ENCODE peak calls at places on chromosomes 6 and 20, in seven cellular contexts. Y is mammary epithelial cell, N is ascending aorta, T is HFFc6, W is A549, H is osteocyte, I is upper lobe of right lung. J is an unnamed sample.

GRCh38 chr6:78251930-78252329 is 599.1 kb downstream of the MEI4 start:
- DNase-seq in Y (no peak), N (no peak), T (no peak), W (no peak), H (no peak), I (no peak), J (no peak)

GRCh38 chr6:139531716-139532115 is 157.3 kb upstream of the CITED2 start:
- DNase-seq in Y (no peak), N (no peak), T (no peak), W (no peak), H (no peak), I (no peak), J (no peak)

GRCh38 chr20:35776513-35777101 is 4.8 kb downstream of the PHF20 start:
- DNase-seq in Y (peak; percentile 31), N (no peak), T (no peak), W (peak; percentile 8), H (no peak), I (no peak), J (no peak)

GRCh38 chr6:108039681-108040080 is 34.9 kb downstream of the OSTM1 start:
- DNase-seq in Y (no peak), N (no peak), T (no peak), W (no peak), H (no peak), I (no peak), J (no peak)

GRCh38 chr6:144395014-144395413 is 109.9 kb downstream of the UTRN start:
- DNase-seq in Y (peak; percentile 6), N (no peak), T (no peak), W (no peak), H (no peak), I (no peak), J (no peak)

GRCh38 chr6:75285156-75285639 is 606 bp upstream of the TMEM30A start:
- DNase-seq in Y (peak; percentile 43), N (no peak), T (no peak), W (no peak), H (no peak), I (no peak), J (no peak)

GRCh38 chr20:48616481-48616880 is 211.3 kb downstream of the PREX1 start:
- DNase-seq in Y (no peak), N (no peak), T (no peak), W (no peak), H (no peak), I (peak; percentile 51), J (no peak)

GRCh38 chr20:8388146-8388545 is 256.1 kb downstream of the PLCB1 start:
- DNase-seq in Y (peak; percentile 53), N (no peak), T (peak; percentile 56), W (no peak), H (no peak), I (no peak), J (no peak)

GRCh38 chr6:116316772-116317467 is 37.2 kb upstream of the TSPYL1 start:
- DNase-seq in Y (no peak), N (peak; percentile 71), T (no peak), W (no peak), H (no peak), I (no peak), J (no peak)

GRCh38 chr20:890671-891070 is 25.5 kb downstream of the ANGPT4 start:
- DNase-seq in Y (no peak), N (no peak), T (no peak), W (no peak), H (no peak), I (no peak), J (no peak)

GRCh38 chr6:16049178-16049577 is 79.7 kb upstream of the MYLIP start:
- DNase-seq in Y (peak; percentile 17), N (no peak), T (no peak), W (no peak), H (no peak), I (no peak), J (no peak)

GRCh38 chr6:94254689-94255088 is 835.3 kb upstream of the EPHA7 start:
- DNase-seq in Y (no peak), N (no peak), T (no peak), W (peak; percentile 6), H (no peak), I (no peak), J (no peak)

GRCh38 chr6:122400121-122400450 is 634 bp downstream of the HSF2 start:
- DNase-seq in Y (no peak), N (peak; percentile 65), T (peak; percentile 7), W (no peak), H (no peak), I (no peak), J (no peak)

GRCh38 chr6:160662842-160663241 is 1.2 kb downstream of the LPA start:
- DNase-seq in Y (no peak), N (no peak), T (no peak), W (no peak), H (no peak), I (no peak), J (no peak)

GRCh38 chr6:160668589-160668988 is 4.5 kb upstream of the LPA start:
- DNase-seq in Y (no peak), N (no peak), T (no peak), W (no peak), H (no peak), I (no peak), J (no peak)

DNA sequence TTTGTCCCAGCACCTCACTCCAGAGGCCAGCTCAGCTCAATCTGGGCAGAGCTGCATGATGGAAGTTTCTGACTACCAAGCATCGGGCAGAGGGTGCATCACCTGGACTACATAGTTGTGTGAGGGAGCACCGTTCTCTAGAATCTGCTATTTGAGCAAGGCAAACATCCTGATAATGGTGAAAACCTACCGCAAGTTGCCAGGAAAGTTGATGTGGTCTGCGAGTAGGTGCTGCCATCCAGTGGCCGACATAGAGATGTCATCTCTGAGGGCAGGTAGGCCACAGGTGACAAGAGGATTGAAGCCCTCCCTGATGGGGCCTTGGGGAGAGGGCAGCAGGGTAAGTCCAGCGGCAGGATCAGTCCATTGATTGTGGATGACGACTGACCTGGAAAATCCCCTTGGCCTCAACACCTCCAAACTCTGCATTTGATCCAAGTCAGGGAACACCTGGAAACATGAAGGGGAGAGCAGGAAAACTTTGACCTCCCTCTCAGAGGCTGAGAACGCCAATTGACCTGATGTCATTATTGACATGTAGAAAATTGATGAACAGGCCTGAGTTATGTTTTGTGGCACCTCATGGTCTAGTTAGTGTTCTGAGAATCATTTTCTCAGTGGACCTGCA is 3.9 kb upstream of the LPA start:
- DNase-seq in Y (peak; percentile 12), N (no peak), T (no peak), W (peak; percentile 53), H (no peak), I (no peak), J (no peak)
- TF ChIP-seq CTCF in Y (peak; percentile 77), N (no peak), T (peak; percentile 42), W (peak; percentile 40), H (peak; percentile 9), I (peak; percentile 43), J (no peak)

DNA sequence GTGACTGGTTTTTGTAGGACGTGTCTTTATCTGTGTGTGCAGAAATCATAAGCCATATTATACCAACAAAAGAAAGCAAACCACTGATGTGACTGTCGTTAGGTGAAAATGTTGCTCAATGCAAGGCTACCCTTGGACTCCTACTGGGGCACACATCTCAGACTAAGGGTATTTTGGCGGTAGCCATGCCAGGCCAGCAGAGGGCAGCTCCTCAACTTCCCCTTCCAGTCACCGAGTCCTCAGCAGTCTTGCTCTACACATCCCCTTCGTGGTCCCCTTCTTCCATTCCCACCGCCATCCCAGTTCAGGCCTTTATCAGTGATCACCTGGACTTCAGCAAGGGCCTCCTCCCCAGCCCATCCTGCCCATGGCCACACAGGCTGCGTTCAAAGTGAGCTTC is 113.7 kb upstream of the GGTLC1 start:
- DNase-seq in Y (no peak), N (no peak), T (no peak), W (peak; percentile 63), H (no peak), I (no peak), J (no peak)
- TF ChIP-seq CTCF in Y (no peak), N (peak; percentile 10), T (peak; percentile 57), W (peak; percentile 51), H (peak; percentile 46), I (peak; percentile 36), J (no peak)

DNA sequence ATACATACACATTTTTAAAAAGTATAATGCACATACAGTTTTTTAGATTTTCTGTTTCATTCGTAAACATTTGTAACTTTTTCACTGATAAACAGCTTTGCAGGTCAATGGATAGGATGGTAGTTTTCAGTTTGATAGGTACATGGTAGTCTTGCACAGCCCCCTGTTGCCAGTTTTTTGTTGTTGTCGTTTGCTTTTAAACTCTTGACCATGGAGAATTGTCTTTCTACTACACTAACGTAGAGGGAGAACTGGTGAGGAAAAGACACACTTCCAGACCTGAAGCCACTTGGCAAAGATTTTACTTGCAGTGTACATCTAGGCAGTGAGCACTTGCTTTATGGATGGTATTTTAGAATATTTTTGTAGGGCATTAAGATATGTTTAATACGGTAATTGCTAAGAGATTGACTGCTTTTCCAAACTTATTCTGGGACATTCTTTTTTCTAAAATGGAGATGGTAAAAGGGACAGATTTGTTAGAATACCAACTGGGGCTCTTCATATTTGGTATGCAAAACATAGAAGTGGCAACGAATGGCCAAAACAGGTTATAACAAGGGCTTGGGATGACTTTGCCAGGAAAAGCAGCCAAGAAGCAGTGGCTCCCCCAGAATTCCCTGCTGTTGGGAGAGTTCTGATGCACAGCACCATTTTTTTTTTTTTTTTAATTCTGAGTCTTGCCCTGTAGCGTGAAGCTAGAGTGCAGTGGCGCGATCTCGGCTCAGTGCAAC is 1.5 kb downstream of the PYGB start:
- DNase-seq in Y (no peak), N (peak; percentile 66), T (no peak), W (no peak), H (no peak), I (no peak), J (no peak)
- TF ChIP-seq CTCF in Y (no peak), N (no peak), T (no peak), W (peak; percentile 24), H (peak; percentile 37), I (no peak), J (no peak)

GRCh38 chr6:20024979-20025378 is 187.3 kb downstream of the MBOAT1 start:
- DNase-seq in Y (no peak), N (no peak), T (no peak), W (no peak), H (no peak), I (no peak), J (no peak)
- TF ChIP-seq CTCF in Y (no peak), N (no peak), T (no peak), W (no peak), H (no peak), I (no peak), J (no peak)